ENCODE peak calls at places on chromosome 18, in seven cellular contexts. M is tibial nerve, K is thyroid gland, J is RWPE2, R is K562, F is adrenal gland, H is breast epithelium. L is an unnamed sample.

GRCh38 chr18:37812961-37813360 is 247.4 kb upstream of the CELF4 start:
- DNase-seq in M (no peak), K (no peak), J (no peak), R (no peak), F (no peak), H (no peak), L (no peak)

GRCh38 chr18:2656237-2657042 is 914 bp downstream of the SMCHD1 start:
- DNase-seq in M (peak; percentile 27), K (peak; percentile 52), J (no peak), R (peak; percentile 69), F (peak; percentile 73), H (peak; percentile 37), L (peak; percentile 44)

GRCh38 chr18:79750980-79751571 is 46.7 kb upstream of the KCNG2 start:
- DNase-seq in M (no peak), K (peak; percentile 86), J (peak; percentile 52), R (no peak), F (no peak), H (no peak), L (no peak)

GRCh38 chr18:3103576-3103975 is 90.6 kb upstream of the LPIN2 start:
- DNase-seq in M (no peak), K (no peak), J (no peak), R (no peak), F (no peak), H (no peak), L (no peak)

GRCh38 chr18:78912862-78913261 is 66.8 kb upstream of the SALL3 start:
- DNase-seq in M (no peak), K (no peak), J (no peak), R (no peak), F (no peak), H (no peak), L (no peak)

GRCh38 chr18:21769206-21769605 is 28.6 kb downstream of the MIB1 start:
- DNase-seq in M (no peak), K (no peak), J (no peak), R (no peak), F (no peak), H (no peak), L (no peak)

GRCh38 chr18:28961669-28962228 is 784.8 kb upstream of the CDH2 start:
- DNase-seq in M (no peak), K (no peak), J (no peak), R (peak; percentile 9), F (no peak), H (no peak), L (peak; percentile 51)

GRCh38 chr18:2529154-2529553 is 42.2 kb downstream of the METTL4 start:
- DNase-seq in M (no peak), K (no peak), J (peak; percentile 68), R (no peak), F (no peak), H (no peak), L (no peak)

GRCh38 chr18:55318864-55319516 is 269.0 kb downstream of the TCF4 start:
- DNase-seq in M (no peak), K (no peak), J (no peak), R (no peak), F (no peak), H (no peak), L (no peak)

GRCh38 chr18:159037-159652 is 788 bp downstream of the USP14 start:
- DNase-seq in M (no peak), K (no peak), J (no peak), R (peak; percentile 47), F (no peak), H (no peak), L (no peak)

GRCh38 chr18:31555971-31556747 is 35.5 kb upstream of the TTR start:
- DNase-seq in M (peak; percentile 71), K (peak; percentile 14), J (no peak), R (peak; percentile 75), F (peak; percentile 74), H (no peak), L (peak; percentile 20)

GRCh38 chr18:35616664-35617423 is 35.3 kb downstream of the GALNT1 start:
- DNase-seq in M (peak; percentile 10), K (peak; percentile 5), J (peak; percentile 78), R (peak; percentile 42), F (no peak), H (no peak), L (no peak)

GRCh38 chr18:62337336-62337735 is 12.2 kb downstream of the TNFRSF11A start:
- DNase-seq in M (no peak), K (no peak), J (no peak), R (no peak), F (no peak), H (no peak), L (no peak)

GRCh38 chr18:50159654-50160046 is 35.3 kb downstream of the MYO5B start:
- DNase-seq in M (no peak), K (no peak), J (no peak), R (no peak), F (no peak), H (no peak), L (no peak)

GRCh38 chr18:61203151-61203550 is 130.1 kb upstream of the CDH20 start:
- DNase-seq in M (no peak), K (no peak), J (no peak), R (no peak), F (no peak), H (no peak), L (no peak)

GRCh38 chr18:49892148-49892924 is 79.0 kb upstream of the ACAA2 start:
- DNase-seq in M (no peak), K (no peak), J (no peak), R (no peak), F (no peak), H (no peak), L (no peak)

GRCh38 chr18:41371718-41372117 is 583.3 kb upstream of the PIK3C3 start:
- DNase-seq in M (no peak), K (no peak), J (no peak), R (no peak), F (peak; percentile 74), H (no peak), L (no peak)

GRCh38 chr18:23910032-23910431 is 104.5 kb upstream of the TTC39C start:
- DNase-seq in M (no peak), K (no peak), J (no peak), R (no peak), F (no peak), H (no peak), L (no peak)

GRCh38 chr18:58496231-58496630 is 132.7 kb downstream of the ALPK2 start:
- DNase-seq in M (no peak), K (no peak), J (no peak), R (no peak), F (no peak), H (no peak), L (no peak)

GRCh38 chr18:5463390-5463789 is 80.4 kb downstream of the EPB41L3 start:
- DNase-seq in M (peak; percentile 89), K (peak; percentile 32), J (no peak), R (no peak), F (peak; percentile 80), H (peak; percentile 18), L (no peak)

DNA sequence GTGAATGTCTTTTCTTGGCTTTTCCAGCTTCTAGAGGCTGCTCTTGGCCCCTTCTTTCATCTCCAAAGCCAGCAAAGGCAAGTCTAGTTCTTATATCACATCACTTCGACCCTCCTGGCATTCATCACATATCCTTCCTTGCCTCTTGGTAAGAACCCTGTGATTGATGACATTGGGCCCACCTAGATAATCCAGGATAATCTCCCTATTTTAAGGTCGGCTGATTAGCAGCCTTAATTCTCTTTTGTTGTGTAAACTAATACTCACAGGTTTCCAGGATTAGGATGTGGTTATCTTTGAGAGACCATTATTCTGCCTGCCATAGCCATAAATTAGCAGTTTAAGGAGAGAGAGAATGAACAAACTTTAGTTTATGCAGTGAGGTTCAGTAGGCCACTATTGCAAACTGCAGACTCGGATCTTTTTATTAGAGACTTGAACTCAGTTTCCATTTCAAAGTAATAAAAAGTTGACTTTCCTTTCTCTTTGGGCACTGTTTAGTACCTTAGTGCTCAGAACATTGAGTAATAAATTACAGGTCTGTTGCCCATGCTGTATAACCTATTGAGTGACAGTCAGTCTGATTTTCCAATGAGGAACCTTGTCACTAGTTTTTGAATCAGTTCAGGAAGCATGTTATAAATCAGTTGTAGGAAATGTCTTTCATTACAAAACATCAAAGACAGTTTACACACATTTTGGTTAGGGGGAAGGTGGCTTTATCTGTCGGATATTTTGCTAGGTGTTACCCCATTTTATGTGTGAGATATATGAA is 4.5 kb downstream of the NDUFV2 start:
- DNase-seq in M (no peak), K (no peak), J (no peak), R (no peak), F (no peak), H (no peak), L (peak; percentile 63)
- H3K27ac ChIP-seq in M (no peak overlapping the region), K (no peak overlapping the region), J (no peak overlapping the region), R (peak overlapping the region; percentile 18), F (no peak overlapping the region), H (peak overlapping the region; percentile 43), L (peak overlapping the region; percentile 33)

DNA sequence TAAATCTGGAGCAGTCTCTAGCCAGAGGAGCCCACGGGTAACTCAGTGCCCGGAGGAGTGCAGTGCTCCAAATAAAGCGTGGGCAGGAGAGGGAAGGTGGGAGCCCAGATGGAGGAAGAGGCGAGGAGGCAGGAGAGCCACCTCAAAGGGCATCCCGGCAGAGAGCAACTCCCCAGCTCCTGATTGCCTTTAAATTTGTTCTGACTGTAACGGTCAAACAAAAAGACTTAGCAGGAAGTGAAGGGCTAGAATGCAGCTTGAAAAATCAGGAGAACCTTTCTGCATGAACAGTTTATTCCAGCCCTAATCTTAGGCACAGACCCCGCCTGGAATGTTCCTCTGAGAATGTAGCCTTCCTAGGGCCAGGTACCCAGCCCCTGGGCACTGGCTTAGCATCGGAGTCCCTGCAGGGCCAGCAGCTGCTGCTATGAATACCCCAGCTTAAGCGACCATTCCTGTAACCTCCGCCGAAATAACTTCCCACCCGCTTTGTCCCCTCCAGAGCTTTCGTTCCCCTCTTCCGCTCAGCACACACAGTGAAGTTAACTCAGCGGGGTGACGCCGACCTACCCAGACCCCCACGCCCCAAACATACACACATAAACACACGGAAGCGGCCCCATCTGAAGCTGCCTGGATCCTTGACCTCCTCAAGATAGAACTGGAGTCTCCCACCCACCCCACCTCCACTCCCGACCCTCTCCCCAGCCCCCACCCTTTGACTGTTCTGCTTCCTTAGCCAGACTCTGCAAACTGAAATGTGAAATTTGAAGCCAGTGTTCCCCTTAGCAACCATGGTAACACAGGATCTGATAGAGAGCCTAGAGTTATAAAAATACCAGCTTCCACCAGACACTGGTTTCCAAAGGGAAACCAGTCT is 123.2 kb downstream of the SMAD7 start:
- DNase-seq in M (no peak), K (peak; percentile 53), J (no peak), R (peak; percentile 44), F (peak; percentile 50), H (no peak), L (peak; percentile 15)
- H3K4me3 ChIP-seq in M (no peak overlapping the region), K (no peak overlapping the region), J (no peak overlapping the region), R (no peak overlapping the region), F (no peak overlapping the region), H (no peak overlapping the region), L (no peak overlapping the region)

DNA sequence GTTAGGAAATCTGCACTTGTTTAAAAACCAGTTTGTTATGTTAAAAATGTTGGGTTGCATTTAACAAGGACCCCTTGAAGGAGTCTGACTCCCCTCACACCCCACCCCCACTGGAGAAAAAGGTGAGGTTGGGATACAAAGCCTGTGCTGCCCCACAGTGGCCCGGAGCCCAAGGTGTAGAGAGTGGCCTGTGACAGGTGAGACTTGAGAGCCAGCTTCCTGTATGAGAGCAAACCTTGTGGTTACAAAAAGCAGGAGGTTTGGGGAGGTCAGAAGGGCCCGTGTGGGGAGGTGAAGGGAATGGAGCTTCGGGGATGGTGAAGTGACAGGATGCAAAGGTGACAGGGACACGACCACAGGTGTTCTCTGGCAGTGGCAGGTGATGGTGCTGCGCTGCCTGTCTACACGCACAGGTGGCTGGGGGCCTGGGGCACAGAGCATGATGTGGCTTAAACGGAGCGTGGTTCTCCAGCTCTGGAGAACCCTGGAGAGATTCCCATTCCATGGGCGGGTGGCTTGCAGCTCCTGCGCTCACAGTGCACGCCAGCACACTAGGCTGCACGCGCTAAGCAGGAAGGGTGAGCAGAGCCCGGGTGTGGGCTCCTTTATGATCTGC is 29.0 kb downstream of the IMPA2 start:
- DNase-seq in M (no peak), K (peak; percentile 53), J (no peak), R (no peak), F (no peak), H (no peak), L (no peak)
- TF ChIP-seq CTCF in M (no peak), K (peak; percentile 16), J (no peak), R (peak; percentile 3), F (no peak), H (no peak), L (no peak)

GRCh38 chr18:42781298-42781815 is 334.1 kb downstream of the RIT2 start:
- DNase-seq in M (no peak), K (no peak), J (no peak), R (no peak), F (no peak), H (no peak), L (no peak)
- H3K27ac ChIP-seq in M (no peak overlapping the region), K (no peak overlapping the region), J (no peak overlapping the region), R (no peak overlapping the region), F (no peak overlapping the region), H (no peak overlapping the region), L (no peak overlapping the region)